ENCODE peak calls at places on chromosomes 12 and 14, in ten cellular contexts. Y is H9; L is HuH-7; U is heart right ventricle; J is B cell; M is mucosa of gallbladder; V is MM.1S; S is effector memory CD8-positive, alpha-beta T cell; C is left cardiac atrium; N is stimulated activated CD4-positive, alpha-beta T cell treated with anti-CD3 and anti-CD28 coated beads, Interleukin-4, amount 100 ng/mL, for 24 hours. X is an unnamed sample.

GRCh38 chr12:68733661-68734071 is 12.3 kb upstream of the SLC35E3 start:
- DNase-seq in V (no peak), Y (no peak), J (no peak), C (no peak), M (no peak), S (no peak), N (no peak), U (no peak), L (no peak), X (no peak)

GRCh38 chr12:15633201-15633600 is 156.0 kb downstream of the EPS8 start:
- DNase-seq in C (no peak), S (no peak), L (no peak), J (no peak), Y (no peak), V (no peak), U (no peak), N (no peak), M (no peak), X (no peak)

GRCh38 chr14:103558071-103558882 is 4.2 kb downstream of the BAG5 start:
- DNase-seq in L (no peak), J (no peak), C (no peak), M (no peak), U (no peak), Y (no peak), S (no peak), N (no peak), V (no peak), X (peak; percentile 65)

GRCh38 chr14:32104803-32105202 is 27.7 kb downstream of the ARHGAP5 start:
- DNase-seq in N (no peak), Y (no peak), L (no peak), S (no peak), C (no peak), M (no peak), J (no peak), V (no peak), U (no peak), X (no peak)

GRCh38 chr14:54420478-54421116 is 20.6 kb downstream of the CNIH1 start:
- DNase-seq in Y (no peak), J (no peak), N (no peak), U (no peak), S (no peak), C (no peak), L (no peak), V (no peak), M (no peak), X (no peak)

GRCh38 chr12:7948585-7949264 is 12.7 kb upstream of the SLC2A3 start:
- DNase-seq in L (no peak), N (no peak), J (no peak), M (no peak), Y (no peak), U (no peak), V (no peak), S (no peak), C (no peak), X (no peak)

GRCh38 chr12:87667378-87667777 is 361.8 kb downstream of the C12orf50 start:
- DNase-seq in N (no peak), U (no peak), M (peak; percentile 12), J (no peak), V (peak; percentile 23), L (no peak), C (no peak), Y (no peak), S (no peak), X (no peak)

GRCh38 chr12:110637869-110638441 is 24.0 kb downstream of the TCTN1 start:
- DNase-seq in C (peak; percentile 41), M (no peak), N (no peak), L (no peak), V (no peak), J (no peak), U (no peak), S (no peak), Y (no peak), X (no peak)

GRCh38 chr12:93669452-93669851 is 7.7 kb upstream of the CRADD start:
- DNase-seq in L (no peak), U (no peak), M (no peak), Y (no peak), C (no peak), S (no peak), N (no peak), V (no peak), J (no peak), X (no peak)

GRCh38 chr12:50344775-50345174 is 51.6 kb downstream of the FAM186A start:
- DNase-seq in V (no peak), S (no peak), M (no peak), Y (no peak), U (no peak), J (no peak), C (no peak), L (no peak), N (no peak), X (no peak)

GRCh38 chr14:50045039-50045711 is 71.2 kb downstream of the VCPKMT start:
- DNase-seq in M (peak; percentile 92), L (peak; percentile 54), C (peak; percentile 88), V (peak; percentile 16), Y (no peak), N (peak; percentile 76), S (peak; percentile 58), U (peak; percentile 71), J (peak; percentile 73), X (peak; percentile 72)

GRCh38 chr12:1059162-1059561 is 68.1 kb downstream of the ERC1 start:
- DNase-seq in J (no peak), C (no peak), S (no peak), M (no peak), V (no peak), L (no peak), U (no peak), Y (no peak), N (no peak), X (no peak)

GRCh38 chr12:10031771-10032175 is 1.3 kb downstream of the CLEC9A start:
- DNase-seq in C (no peak), L (no peak), S (no peak), U (no peak), V (no peak), J (no peak), Y (peak; percentile 54), N (no peak), M (no peak), X (no peak)

GRCh38 chr12:69929125-69929524 is 104.1 kb downstream of the MYRFL start:
- DNase-seq in M (no peak), C (no peak), S (no peak), N (no peak), V (no peak), U (no peak), Y (no peak), L (no peak), J (no peak), X (no peak)

GRCh38 chr12:125755512-125755911 is 690.3 kb downstream of the AACS start:
- DNase-seq in N (no peak), V (no peak), J (no peak), S (no peak), Y (no peak), C (no peak), L (no peak), U (no peak), M (no peak), X (no peak)

GRCh38 chr12:77996670-77997069 is 166.0 kb downstream of the NAV3 start:
- DNase-seq in U (no peak), L (no peak), N (no peak), M (no peak), J (no peak), S (no peak), C (no peak), V (no peak), Y (no peak), X (no peak)

GRCh38 chr12:79344855-79345840 is 345.6 kb downstream of the PAWR start:
- DNase-seq in V (peak; percentile 58), S (no peak), J (no peak), Y (peak; percentile 72), N (no peak), U (no peak), M (no peak), C (no peak), L (peak; percentile 60), X (no peak)

GRCh38 chr12:123441523-123442164 is 5.2 kb upstream of the RILPL2 start:
- DNase-seq in L (no peak), N (no peak), S (no peak), U (no peak), M (no peak), Y (no peak), C (no peak), V (peak; percentile 63), J (no peak), X (no peak)

GRCh38 chr14:55847766-55848165 is 267.8 kb downstream of the KTN1 start:
- DNase-seq in U (no peak), V (no peak), L (no peak), C (no peak), S (no peak), Y (no peak), J (no peak), N (no peak), M (no peak), X (no peak)

GRCh38 chr12:64943686-64944085 is 119.2 kb downstream of the TBC1D30 start:
- DNase-seq in C (no peak), S (no peak), Y (no peak), L (no peak), J (no peak), V (no peak), N (no peak), U (no peak), M (no peak), X (no peak)

GRCh38 chr12:6563448-6564050 is 4.5 kb downstream of the NOP2 start:
- DNase-seq in L (peak; percentile 63), S (peak; percentile 66), N (peak; percentile 76), V (peak; percentile 28), J (peak; percentile 61), Y (peak; percentile 77), C (peak; percentile 65), U (peak; percentile 54), M (peak; percentile 51), X (peak; percentile 46)

GRCh38 chr12:58889557-58889956 is 30.7 kb downstream of the LRIG3 start:
- DNase-seq in L (no peak), N (no peak), V (no peak), J (no peak), M (no peak), S (no peak), C (no peak), U (no peak), Y (no peak), X (no peak)

GRCh38 chr12:84572186-84572585 is 340.4 kb downstream of the SLC6A15 start:
- DNase-seq in C (no peak), U (no peak), L (no peak), M (no peak), Y (no peak), V (no peak), J (no peak), N (no peak), S (no peak), X (no peak)

GRCh38 chr14:38420045-38420444 is 164.2 kb upstream of the CLEC14A start:
- DNase-seq in J (no peak), C (no peak), M (no peak), Y (no peak), V (no peak), S (no peak), L (no peak), N (no peak), U (no peak), X (no peak)

GRCh38 chr14:100819829-100820475 is 6.0 kb upstream of the MEG3 start:
- DNase-seq in J (no peak), V (no peak), N (no peak), U (no peak), C (no peak), L (no peak), M (no peak), Y (no peak), S (no peak), X (no peak)

GRCh38 chr14:23339506-23340268 is 13.0 kb downstream of the SLC22A17 start:
- DNase-seq in L (no peak), U (no peak), Y (no peak), V (no peak), C (no peak), J (no peak), M (no peak), S (no peak), N (no peak), X (no peak)

GRCh38 chr14:54267172-54267571 is 129.6 kb upstream of the CDKN3 start:
- DNase-seq in V (peak; percentile 83), U (no peak), M (no peak), S (no peak), C (no peak), N (no peak), Y (no peak), J (peak; percentile 20), L (no peak), X (no peak)

X was measured in uterus.